ENCODE peak calls at places on chromosome 12, in eight cellular contexts. O is lung; Q is stomach; L is left ventricle myocardium superior; W is activated CD4-positive, alpha-beta T cell treated with anti-CD3 and anti-CD28 coated beads, Interleukin-2, amount 50 U/mL, for 24 hours; Z is fibroblast of lung; S is RPMI7951; K is fibroblast of the conjunctiva. B is an unnamed sample.

GRCh38 chr12:95943231-95943842 is at the start of gene AMDHD1:
- DNase-seq in W (peak; percentile 29), O (peak; percentile 41), S (peak; percentile 52), Z (peak; percentile 61), Q (peak; percentile 56), L (peak; percentile 75), K (no peak), B (peak; percentile 73)

GRCh38 chr12:121748571-121749265 is 36.2 kb downstream of the TMEM120B start:
- DNase-seq in S (peak; percentile 21), Z (peak; percentile 89), K (peak; percentile 74), Q (no peak), L (peak; percentile 40), O (no peak), W (no peak), B (peak; percentile 50)

GRCh38 chr12:124629799-124630198 is 62.4 kb upstream of the NCOR2 start:
- DNase-seq in K (no peak), S (no peak), O (no peak), Q (no peak), Z (peak; percentile 69), W (no peak), L (no peak), B (no peak)

GRCh38 chr12:22103418-22103817 is 57.4 kb downstream of the CMAS start:
- DNase-seq in S (no peak), W (no peak), Z (no peak), L (no peak), K (no peak), Q (no peak), O (no peak), B (no peak)

GRCh38 chr12:14846042-14846587 is 2.8 kb upstream of the ART4 start:
- DNase-seq in O (no peak), Q (no peak), W (no peak), L (no peak), S (no peak), Z (peak; percentile 75), K (no peak), B (no peak)

GRCh38 chr12:57738661-57739237 is at the start of gene AGAP2:
- DNase-seq in L (no peak), W (no peak), S (peak; percentile 21), K (no peak), O (no peak), Z (peak; percentile 27), Q (no peak), B (no peak)

GRCh38 chr12:31406345-31406744 is 80.4 kb upstream of the SINHCAF start:
- DNase-seq in Q (no peak), K (no peak), Z (no peak), S (no peak), W (no peak), L (no peak), O (no peak), B (no peak)

GRCh38 chr12:80353254-80353653 is 90.8 kb upstream of the PTPRQ start:
- DNase-seq in W (no peak), O (no peak), S (peak; percentile 24), Q (no peak), K (no peak), L (no peak), Z (peak; percentile 58), B (no peak)

GRCh38 chr12:39239484-39240143 is 203.3 kb downstream of the KIF21A start:
- DNase-seq in W (no peak), S (peak; percentile 10), O (no peak), Z (peak; percentile 43), L (no peak), K (no peak), Q (no peak), B (no peak)

GRCh38 chr12:12822886-12823285 is 9.7 kb downstream of the DDX47 start:
- DNase-seq in W (no peak), Q (no peak), K (no peak), Z (peak; percentile 68), O (no peak), S (no peak), L (no peak), B (no peak)

GRCh38 chr12:102735104-102735503 is 181.9 kb downstream of the PAH start:
- DNase-seq in Q (no peak), K (no peak), W (no peak), L (no peak), Z (no peak), O (no peak), S (no peak), B (no peak)

GRCh38 chr12:77392467-77392866 is 327.1 kb upstream of the E2F7 start:
- DNase-seq in L (no peak), K (no peak), S (no peak), O (no peak), W (no peak), Z (no peak), Q (no peak), B (no peak)

GRCh38 chr12:121314441-121314840 is 17.9 kb upstream of the CAMKK2 start:
- DNase-seq in Q (no peak), S (no peak), O (no peak), K (no peak), L (no peak), W (no peak), Z (no peak), B (no peak)

B was measured in Calu3.